ENCODE peak calls at places on chromosomes 3 and 15, in four cellular contexts. One of them, this sample, is unnamed.
A peak's percentile ranks its signal among the peaks of the same experiment; 100 is the strongest.

GRCh38 chr15:43210807-43211206 is 10.0 kb downstream of the EPB42 start:
- DNase-seq in Karpas-422: no peak
- DNase-seq in WERI-Rb-1: no peak
- DNase-seq in T-helper 17 cell: no peak
- DNase-seq in this sample: no peak

GRCh38 chr3:49424816-49425215 is 2.5 kb upstream of the AMT start:
- DNase-seq in WERI-Rb-1: no peak
- DNase-seq in T-helper 17 cell: no peak
- DNase-seq in Karpas-422: no peak
- DNase-seq in this sample: no peak

GRCh38 chr3:46642971-46643370 is 30.6 kb downstream of the FAM240A start:
- DNase-seq in Karpas-422: no peak
- DNase-seq in WERI-Rb-1: no peak
- DNase-seq in T-helper 17 cell: no peak
- DNase-seq in this sample: no peak

GRCh38 chr15:72590427-72590826 is 64.1 kb upstream of the GOLGA6B start:
- DNase-seq in T-helper 17 cell: no peak
- DNase-seq in WERI-Rb-1: no peak
- DNase-seq in Karpas-422: no peak
- DNase-seq in this sample: no peak

GRCh38 chr15:67000896-67001295 is 64.5 kb upstream of the SMAD3 start:
- DNase-seq in Karpas-422: no peak
- DNase-seq in WERI-Rb-1: no peak
- DNase-seq in T-helper 17 cell: no peak
- DNase-seq in this sample: no peak

GRCh38 chr3:8739757-8740508 is 6.3 kb downstream of the CAV3 start:
- DNase-seq in WERI-Rb-1: no peak
- DNase-seq in T-helper 17 cell: no peak
- DNase-seq in Karpas-422: no peak
- DNase-seq in this sample: no peak

GRCh38 chr15:66502491-66502890 is 2.2 kb downstream of the RPL4 start:
- DNase-seq in T-helper 17 cell: no peak
- DNase-seq in WERI-Rb-1: no peak
- DNase-seq in Karpas-422: no peak
- DNase-seq in this sample: no peak

GRCh38 chr3:138947303-138948121 is 495 bp downstream of the FOXL2NB start:
- DNase-seq in WERI-Rb-1: peak; percentile 17
- DNase-seq in T-helper 17 cell: no peak
- DNase-seq in Karpas-422: no peak
- DNase-seq in this sample: no peak

GRCh38 chr3:105837143-105837740 is 31.6 kb downstream of the CBLB start:
- DNase-seq in Karpas-422: peak; percentile 67
- DNase-seq in WERI-Rb-1: no peak
- DNase-seq in T-helper 17 cell: no peak
- DNase-seq in this sample: peak; percentile 68

GRCh38 chr3:62665627-62666433 is 209.4 kb downstream of the CADPS start:
- DNase-seq in Karpas-422: peak; percentile 94
- DNase-seq in WERI-Rb-1: peak; percentile 94
- DNase-seq in T-helper 17 cell: no peak
- DNase-seq in this sample: peak; percentile 90

GRCh38 chr15:64681424-64682024 is 93.9 kb downstream of the RBPMS2 start:
- DNase-seq in Karpas-422: peak; percentile 71
- DNase-seq in WERI-Rb-1: peak; percentile 78
- DNase-seq in T-helper 17 cell: no peak
- DNase-seq in this sample: peak; percentile 44

GRCh38 chr3:130825762-130826297 is 68.1 kb upstream of the ATP2C1 start:
- DNase-seq in WERI-Rb-1: no peak
- DNase-seq in Karpas-422: no peak
- DNase-seq in T-helper 17 cell: no peak
- DNase-seq in this sample: no peak

GRCh38 chr15:94380798-94381197 is 149.4 kb downstream of the MCTP2 start:
- DNase-seq in WERI-Rb-1: no peak
- DNase-seq in Karpas-422: no peak
- DNase-seq in T-helper 17 cell: no peak
- DNase-seq in this sample: no peak

GRCh38 chr15:34161329-34161953 is 48.5 kb downstream of the KATNBL1 start:
- DNase-seq in T-helper 17 cell: no peak
- DNase-seq in Karpas-422: peak; percentile 50
- DNase-seq in WERI-Rb-1: no peak
- DNase-seq in this sample: peak; percentile 19

GRCh38 chr15:71677352-71677751 is 133.0 kb upstream of the NR2E3 start:
- DNase-seq in WERI-Rb-1: no peak
- DNase-seq in T-helper 17 cell: no peak
- DNase-seq in Karpas-422: no peak
- DNase-seq in this sample: no peak

GRCh38 chr3:126551066-126551838 is 7.5 kb downstream of the C3orf22 start:
- DNase-seq in WERI-Rb-1: peak; percentile 3
- DNase-seq in Karpas-422: no peak
- DNase-seq in T-helper 17 cell: peak; percentile 2
- DNase-seq in this sample: no peak

GRCh38 chr3:45964139-45964538 is 20.9 kb downstream of the CXCR6 start:
- DNase-seq in T-helper 17 cell: no peak
- DNase-seq in Karpas-422: no peak
- DNase-seq in WERI-Rb-1: no peak
- DNase-seq in this sample: no peak

DNA sequence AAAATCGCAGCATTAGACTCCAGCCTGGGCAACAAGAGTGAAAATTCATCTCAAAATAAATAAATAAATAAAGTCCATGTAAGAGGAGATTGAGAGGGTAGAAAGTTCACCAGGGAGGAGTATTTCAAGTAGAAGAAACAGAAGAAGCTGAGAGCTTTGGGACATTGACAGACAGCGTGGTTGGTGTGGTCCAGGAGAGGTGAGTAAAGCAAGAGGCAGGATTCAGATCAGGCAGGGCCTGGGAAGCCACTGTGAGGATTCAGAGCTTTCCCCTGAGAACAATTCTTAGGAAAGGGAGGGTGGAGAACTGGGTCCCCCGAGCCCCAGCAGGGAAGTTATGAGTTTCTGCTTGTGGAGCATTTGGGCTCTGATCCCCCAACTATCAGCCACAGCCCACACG is 54.1 kb upstream of the AMOTL2 start:
- DNase-seq in WERI-Rb-1: no peak
- DNase-seq in T-helper 17 cell: no peak
- DNase-seq in Karpas-422: no peak
- DNase-seq in this sample: no peak
- H3K9me3 ChIP-seq in WERI-Rb-1: no peaks in the 10 kb centered on the region
- H3K9me3 ChIP-seq in T-helper 17 cell: no peaks in the 10 kb centered on the region
- H3K9me3 ChIP-seq in Karpas-422: no peaks in the 10 kb centered on the region
- H3K9me3 ChIP-seq in this sample: no peaks in the 10 kb centered on the region

DNA sequence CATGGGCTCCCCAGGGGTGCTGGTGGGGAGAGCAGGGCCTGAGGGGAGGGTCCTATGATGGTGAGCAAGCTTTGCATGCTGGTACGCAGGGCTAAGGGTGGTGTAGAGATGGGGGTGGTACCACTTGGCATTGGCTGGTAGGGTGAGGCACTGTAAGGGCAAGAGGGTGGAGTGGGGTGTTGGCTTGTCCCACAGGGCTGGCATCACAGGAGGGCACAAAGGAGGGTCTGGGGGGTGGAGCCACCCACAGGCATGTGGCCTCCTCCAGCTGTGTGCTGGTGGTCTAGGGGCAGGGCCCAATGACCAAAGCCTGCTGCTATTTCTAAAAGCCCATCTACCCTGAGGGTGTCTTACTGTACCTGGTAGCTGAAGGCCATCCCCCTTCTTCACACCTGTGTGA is 65.2 kb upstream of the SEC13 start:
- DNase-seq in WERI-Rb-1: no peak
- DNase-seq in Karpas-422: no peak
- DNase-seq in T-helper 17 cell: no peak
- DNase-seq in this sample: no peak
- H3K9me3 ChIP-seq in WERI-Rb-1: peaks cover 22% of the 10 kb centered on the region
- H3K9me3 ChIP-seq in Karpas-422: no peaks in the 10 kb centered on the region
- H3K9me3 ChIP-seq in T-helper 17 cell: no peaks in the 10 kb centered on the region
- H3K9me3 ChIP-seq in this sample: no peaks in the 10 kb centered on the region

DNA sequence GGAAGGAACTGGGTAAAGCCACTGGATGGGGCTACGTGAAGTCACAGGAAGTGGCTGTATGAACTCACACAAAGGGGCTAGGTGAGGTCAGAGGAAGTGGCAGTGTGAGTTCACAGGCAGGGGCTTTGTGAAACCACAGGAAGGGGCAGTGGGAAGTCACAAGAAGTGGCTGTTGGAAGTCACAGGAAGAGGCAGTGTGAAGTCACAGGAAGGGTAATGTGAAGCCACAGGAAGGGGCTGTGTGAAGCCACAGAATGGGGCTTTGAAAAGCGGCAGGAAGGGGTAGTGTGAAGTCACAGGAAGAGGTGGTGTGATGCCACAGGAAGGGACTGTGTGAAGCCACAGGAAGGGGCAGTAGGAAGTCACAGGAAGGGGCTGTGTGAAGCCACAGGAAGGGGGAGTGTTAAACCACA is 34.6 kb downstream of the GASK1A start:
- DNase-seq in Karpas-422: no peak
- DNase-seq in WERI-Rb-1: no peak
- DNase-seq in T-helper 17 cell: no peak
- DNase-seq in this sample: no peak
- H3K9me3 ChIP-seq in Karpas-422: peaks cover 32% of the 10 kb centered on the region
- H3K9me3 ChIP-seq in WERI-Rb-1: peaks cover 4% of the 10 kb centered on the region
- H3K9me3 ChIP-seq in T-helper 17 cell: peaks cover 12% of the 10 kb centered on the region
- H3K9me3 ChIP-seq in this sample: peaks cover 26% of the 10 kb centered on the region

GRCh38 chr3:58839964-58840363 is 173.4 kb upstream of the FAM3D start:
- DNase-seq in WERI-Rb-1: no peak
- DNase-seq in Karpas-422: no peak
- DNase-seq in T-helper 17 cell: no peak
- DNase-seq in this sample: no peak
- H3K9me3 ChIP-seq in WERI-Rb-1: no peaks in the 10 kb centered on the region
- H3K9me3 ChIP-seq in Karpas-422: no peaks in the 10 kb centered on the region
- H3K9me3 ChIP-seq in T-helper 17 cell: no peaks in the 10 kb centered on the region
- H3K9me3 ChIP-seq in this sample: no peaks in the 10 kb centered on the region

GRCh38 chr15:90213123-90213817 is 12.1 kb downstream of the SEMA4B start:
- DNase-seq in T-helper 17 cell: no peak
- DNase-seq in Karpas-422: no peak
- DNase-seq in WERI-Rb-1: peak; percentile 60
- DNase-seq in this sample: no peak
- H3K9me3 ChIP-seq in T-helper 17 cell: no peaks in the 10 kb centered on the region
- H3K9me3 ChIP-seq in Karpas-422: no peaks in the 10 kb centered on the region
- H3K9me3 ChIP-seq in WERI-Rb-1: no peaks in the 10 kb centered on the region
- H3K9me3 ChIP-seq in this sample: no peaks in the 10 kb centered on the region

GRCh38 chr3:44721231-44722102 is 8.0 kb upstream of the ZNF501 start:
- DNase-seq in WERI-Rb-1: no peak
- DNase-seq in Karpas-422: no peak
- DNase-seq in T-helper 17 cell: no peak
- DNase-seq in this sample: no peak
- H3K9me3 ChIP-seq in WERI-Rb-1: peaks cover 41% of the 10 kb centered on the region
- H3K9me3 ChIP-seq in Karpas-422: peaks cover 69% of the 10 kb centered on the region
- H3K9me3 ChIP-seq in T-helper 17 cell: peaks cover 51% of the 10 kb centered on the region
- H3K9me3 ChIP-seq in this sample: peaks cover 50% of the 10 kb centered on the region

GRCh38 chr15:25092661-25093060 is 137.9 kb downstream of the SNRPN start:
- DNase-seq in T-helper 17 cell: no peak
- DNase-seq in Karpas-422: no peak
- DNase-seq in WERI-Rb-1: no peak
- DNase-seq in this sample: no peak
- H3K9me3 ChIP-seq in T-helper 17 cell: peaks cover 31% of the 10 kb centered on the region
- H3K9me3 ChIP-seq in Karpas-422: peaks cover 16% of the 10 kb centered on the region
- H3K9me3 ChIP-seq in WERI-Rb-1: no peaks in the 10 kb centered on the region
- H3K9me3 ChIP-seq in this sample: peaks cover 3% of the 10 kb centered on the region

DNA sequence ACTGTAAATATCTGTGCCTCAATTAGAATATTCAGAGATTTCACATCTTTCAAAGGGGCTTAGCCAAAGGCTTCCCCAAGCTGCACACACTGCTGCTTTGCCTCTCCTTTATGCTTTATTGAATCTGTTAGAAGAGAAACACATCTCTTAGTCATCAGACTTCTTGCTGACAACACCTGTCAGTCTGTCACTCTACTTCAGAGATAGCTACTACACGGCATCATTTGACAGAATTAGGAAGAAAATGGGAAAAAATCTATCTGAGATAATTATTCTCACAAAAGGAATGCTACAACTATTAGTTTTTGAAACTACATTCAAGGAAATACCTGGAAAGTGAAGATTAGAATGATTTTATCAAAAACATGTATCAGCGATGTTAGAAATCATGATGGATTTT is 773.5 kb downstream of the OTOL1 start:
- DNase-seq in WERI-Rb-1: no peak
- DNase-seq in Karpas-422: no peak
- DNase-seq in T-helper 17 cell: no peak
- DNase-seq in this sample: no peak
- H3K9me3 ChIP-seq in WERI-Rb-1: no peaks in the 10 kb centered on the region
- H3K9me3 ChIP-seq in Karpas-422: peaks cover 14% of the 10 kb centered on the region
- H3K9me3 ChIP-seq in T-helper 17 cell: no peaks in the 10 kb centered on the region
- H3K9me3 ChIP-seq in this sample: no peaks in the 10 kb centered on the region

GRCh38 chr3:158679547-158680000 is 7.1 kb upstream of the LXN start:
- DNase-seq in WERI-Rb-1: no peak
- DNase-seq in T-helper 17 cell: no peak
- DNase-seq in Karpas-422: no peak
- DNase-seq in this sample: no peak

GRCh38 chr3:158680861-158681260 is 8.4 kb upstream of the LXN start:
- DNase-seq in WERI-Rb-1: no peak
- DNase-seq in T-helper 17 cell: no peak
- DNase-seq in Karpas-422: no peak
- DNase-seq in this sample: no peak

GRCh38 chr3:158683216-158683975 is 10.9 kb upstream of the LXN start:
- DNase-seq in T-helper 17 cell: no peak
- DNase-seq in Karpas-422: no peak
- DNase-seq in WERI-Rb-1: no peak
- DNase-seq in this sample: no peak

DNA sequence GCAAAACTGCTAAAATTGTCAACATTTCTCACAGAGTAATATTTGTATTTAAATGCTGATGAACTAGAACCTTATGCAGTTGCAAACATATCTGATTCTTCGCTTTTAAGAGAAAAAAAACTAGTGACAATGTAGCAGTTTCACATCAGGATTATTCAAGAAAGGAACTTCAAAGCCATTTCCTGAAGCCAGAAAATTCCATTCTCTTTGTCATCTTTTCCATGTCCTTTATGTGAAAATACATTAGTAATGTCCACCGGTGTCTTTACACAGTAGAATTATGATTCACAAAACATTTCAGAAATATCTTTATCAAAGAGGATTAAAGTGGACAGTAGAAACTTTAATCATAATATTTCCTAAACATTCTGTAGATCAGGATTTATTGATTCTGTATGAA is 12.7 kb upstream of the LXN start:
- DNase-seq in T-helper 17 cell: no peak
- DNase-seq in Karpas-422: no peak
- DNase-seq in WERI-Rb-1: no peak
- DNase-seq in this sample: no peak
- H3K9me3 ChIP-seq in T-helper 17 cell: no peaks in the 10 kb centered on the region
- H3K9me3 ChIP-seq in Karpas-422: no peaks in the 10 kb centered on the region
- H3K9me3 ChIP-seq in WERI-Rb-1: no peaks in the 10 kb centered on the region
- H3K9me3 ChIP-seq in this sample: no peaks in the 10 kb centered on the region

GRCh38 chr15:62208884-62209283 is 43.8 kb upstream of the C2CD4B start:
- DNase-seq in Karpas-422: no peak
- DNase-seq in WERI-Rb-1: no peak
- DNase-seq in T-helper 17 cell: no peak
- DNase-seq in this sample: no peak

GRCh38 chr15:62209322-62209721 is 44.2 kb upstream of the C2CD4B start:
- DNase-seq in Karpas-422: no peak
- DNase-seq in T-helper 17 cell: no peak
- DNase-seq in WERI-Rb-1: no peak
- DNase-seq in this sample: no peak

GRCh38 chr15:62209821-62210220 is 44.7 kb upstream of the C2CD4B start:
- DNase-seq in Karpas-422: no peak
- DNase-seq in WERI-Rb-1: no peak
- DNase-seq in T-helper 17 cell: no peak
- DNase-seq in this sample: no peak

GRCh38 chr15:62211348-62211747 is 46.3 kb upstream of the C2CD4B start:
- DNase-seq in Karpas-422: no peak
- DNase-seq in T-helper 17 cell: no peak
- DNase-seq in WERI-Rb-1: no peak
- DNase-seq in this sample: no peak

GRCh38 chr15:62208367-62208766 is 43.3 kb upstream of the C2CD4B start:
- DNase-seq in Karpas-422: no peak
- DNase-seq in T-helper 17 cell: no peak
- DNase-seq in WERI-Rb-1: no peak
- DNase-seq in this sample: no peak
- H3K9me3 ChIP-seq in Karpas-422: no peaks in the 10 kb centered on the region
- H3K9me3 ChIP-seq in T-helper 17 cell: no peaks in the 10 kb centered on the region
- H3K9me3 ChIP-seq in WERI-Rb-1: peaks cover 15% of the 10 kb centered on the region
- H3K9me3 ChIP-seq in this sample: no peaks in the 10 kb centered on the region